ENCODE peak calls at places on chromosomes 12 and 14, in ten cellular contexts. W is EH; Q is amygdala; Z is CD4-positive, alpha-beta T cell; U is AG10803; D is neuronal stem cell; P is lung microvascular endothelial cell; F is HuH-7; I is thyroid gland; K is activated T-cell treated with anti-CD3 and anti-CD28 coated beads for 24 hours. Y is an unnamed sample.

GRCh38 chr14:100717371-100717770 is 9.3 kb upstream of the DLK1 start:
- DNase-seq in W (no peak), Q (no peak), Z (no peak), U (no peak), D (no peak), P (no peak), F (no peak), I (no peak), K (no peak), Y (no peak)

GRCh38 chr12:104823985-104824441 is 134.1 kb downstream of the SLC41A2 start:
- DNase-seq in W (no peak), Q (no peak), Z (no peak), U (no peak), D (no peak), P (no peak), F (no peak), I (no peak), K (no peak), Y (no peak)

GRCh38 chr12:57842342-57843294 is 3.9 kb downstream of the CTDSP2 start:
- DNase-seq in W (peak; percentile 52), Q (no peak), Z (peak; percentile 48), U (no peak), D (no peak), P (no peak), F (peak; percentile 42), I (no peak), K (no peak), Y (peak; percentile 40)

GRCh38 chr14:35257809-35258208 is 34.4 kb upstream of the PSMA6 start:
- DNase-seq in W (peak; percentile 13), Q (no peak), Z (no peak), U (no peak), D (no peak), P (peak; percentile 51), F (no peak), I (no peak), K (no peak), Y (no peak)

GRCh38 chr14:20971705-20972021 is 16.4 kb downstream of the RNASE2 start:
- DNase-seq in W (no peak), Q (no peak), Z (no peak), U (no peak), D (no peak), P (no peak), F (no peak), I (no peak), K (no peak), Y (no peak)

GRCh38 chr12:2673966-2674810 is 120.6 kb upstream of the FKBP4 start:
- DNase-seq in W (no peak), Q (no peak), Z (no peak), U (no peak), D (no peak), P (no peak), F (no peak), I (no peak), K (no peak), Y (no peak)

GRCh38 chr12:124518051-124518932 is 49.1 kb downstream of the NCOR2 start:
- DNase-seq in W (peak; percentile 99), Q (peak; percentile 97), Z (no peak), U (peak; percentile 100), D (peak; percentile 75), P (peak; percentile 100), F (peak; percentile 98), I (peak; percentile 100), K (no peak), Y (no peak)

GRCh38 chr14:90839024-90839888 is 23.0 kb upstream of the TTC7B start:
- DNase-seq in W (peak; percentile 68), Q (no peak), Z (no peak), U (peak; percentile 63), D (no peak), P (peak; percentile 58), F (no peak), I (no peak), K (no peak), Y (no peak)

GRCh38 chr14:31173120-31173837 is 34.3 kb downstream of the HECTD1 start:
- DNase-seq in W (no peak), Q (no peak), Z (no peak), U (no peak), D (no peak), P (no peak), F (no peak), I (no peak), K (no peak), Y (no peak)

GRCh38 chr12:128695697-128696096 is 128.1 kb downstream of the SLC15A4 start:
- DNase-seq in W (no peak), Q (no peak), Z (no peak), U (no peak), D (no peak), P (no peak), F (no peak), I (no peak), K (no peak), Y (no peak)

GRCh38 chr12:80838708-80839107 is 99.0 kb downstream of the LIN7A start:
- DNase-seq in W (peak; percentile 29), Q (no peak), Z (no peak), U (peak; percentile 19), D (no peak), P (no peak), F (no peak), I (peak; percentile 57), K (no peak), Y (no peak)

GRCh38 chr14:46034305-46034704 is 617.3 kb downstream of the RPL10L start:
- DNase-seq in W (no peak), Q (no peak), Z (no peak), U (no peak), D (no peak), P (no peak), F (no peak), I (no peak), K (no peak), Y (no peak)

GRCh38 chr12:124496584-124496983 is 70.8 kb downstream of the NCOR2 start:
- DNase-seq in W (no peak), Q (peak; percentile 27), Z (no peak), U (no peak), D (no peak), P (no peak), F (peak; percentile 35), I (no peak), K (peak; percentile 10), Y (no peak)

GRCh38 chr14:77154421-77154820 is 12.8 kb upstream of the ZDHHC22 start:
- DNase-seq in W (no peak), Q (no peak), Z (no peak), U (no peak), D (no peak), P (no peak), F (no peak), I (no peak), K (no peak), Y (no peak)

GRCh38 chr12:2390133-2390532 is 337.3 kb downstream of the CACNA1C start:
- DNase-seq in W (no peak), Q (no peak), Z (no peak), U (no peak), D (no peak), P (no peak), F (no peak), I (no peak), K (no peak), Y (no peak)

Y was measured in DND-41.